ENCODE peak calls at places on chromosomes 12 and 14, in eight cellular contexts. F is astrocyte, S is GM04504, E is NCI-H1092, G is heart left ventricle, A is left ventricle myocardium inferior, Y is A549, I is Daoy. X is an unnamed sample.

GRCh38 chr12:12733118-12733517 is 15.9 kb downstream of the CDKN1B start:
- DNase-seq in F (no peak), S (no peak), E (no peak), Y (no peak), G (no peak), I (no peak), A (no peak), X (no peak)

GRCh38 chr12:10753066-10753465 is 29.9 kb upstream of the YBX3 start:
- DNase-seq in A (no peak), E (no peak), F (peak; percentile 76), I (no peak), S (peak; percentile 25), G (no peak), Y (no peak), X (no peak)

GRCh38 chr14:23629831-23630396 is 6.2 kb upstream of the DHRS2 start:
- DNase-seq in S (no peak), Y (no peak), E (no peak), I (no peak), F (no peak), A (no peak), G (no peak), X (peak; percentile 11)

GRCh38 chr12:53677612-53678133 is 1.8 kb upstream of the ATP5MC2 start:
- DNase-seq in S (no peak), F (no peak), E (no peak), A (no peak), G (no peak), I (no peak), Y (no peak), X (no peak)

GRCh38 chr12:117836476-117836875 is 132.3 kb downstream of the KSR2 start:
- DNase-seq in F (no peak), A (no peak), S (no peak), Y (no peak), I (peak; percentile 43), G (no peak), E (no peak), X (no peak)

GRCh38 chr14:58813745-58814144 is 176.0 kb downstream of the DACT1 start:
- DNase-seq in F (no peak), I (no peak), Y (no peak), G (no peak), E (no peak), A (no peak), S (no peak), X (no peak)

GRCh38 chr14:56949828-56950227 is 139.5 kb upstream of the OTX2 start:
- DNase-seq in I (peak; percentile 72), A (no peak), F (peak; percentile 0), E (no peak), Y (peak; percentile 5), G (no peak), S (no peak), X (no peak)

GRCh38 chr14:104930526-104931322 is 6.0 kb downstream of the PLD4 start:
- DNase-seq in E (no peak), F (no peak), S (no peak), A (peak; percentile 7), I (no peak), Y (no peak), G (peak; percentile 53), X (no peak)

GRCh38 chr12:104718581-104718980 is 239.5 kb downstream of the SLC41A2 start:
- DNase-seq in I (no peak), A (no peak), Y (no peak), F (peak; percentile 54), S (no peak), G (no peak), E (peak; percentile 36), X (no peak)

GRCh38 chr14:74647834-74648361 is 35.9 kb upstream of the LTBP2 start:
- DNase-seq in Y (no peak), F (no peak), A (no peak), E (peak; percentile 7), I (no peak), G (no peak), S (no peak), X (no peak)

GRCh38 chr14:101480747-101481530 is 80.4 kb upstream of the DIO3 start:
- DNase-seq in E (no peak), Y (peak; percentile 98), S (no peak), G (peak; percentile 37), F (peak; percentile 91), I (peak; percentile 84), A (no peak), X (peak; percentile 61)

GRCh38 chr14:50758945-50759344 is 72.0 kb downstream of the NIN start:
- DNase-seq in I (no peak), S (no peak), F (no peak), G (no peak), E (no peak), Y (no peak), A (no peak), X (no peak)

GRCh38 chr12:47801170-47801903 is 18.4 kb downstream of the HDAC7 start:
- DNase-seq in Y (no peak), G (peak; percentile 73), A (peak; percentile 58), F (no peak), I (no peak), E (no peak), S (no peak), X (no peak)

GRCh38 chr12:10097521-10097920 is 1.3 kb downstream of the CLEC1A start:
- DNase-seq in A (no peak), Y (no peak), F (no peak), G (no peak), I (no peak), E (no peak), S (peak; percentile 56), X (no peak)

GRCh38 chr12:112705037-112705632 is 86.4 kb upstream of the RPH3A start:
- DNase-seq in E (no peak), S (no peak), Y (peak; percentile 38), I (peak; percentile 26), A (no peak), F (no peak), G (no peak), X (no peak)

GRCh38 chr14:66216763-66217162 is 269.4 kb upstream of the CCDC196 start:
- DNase-seq in I (no peak), Y (peak; percentile 10), E (no peak), G (no peak), F (no peak), S (no peak), A (no peak), X (no peak)

GRCh38 chr12:113369391-113369790 is 11.0 kb downstream of the PLBD2 start:
- DNase-seq in A (no peak), S (no peak), I (no peak), Y (no peak), F (no peak), E (no peak), G (no peak), X (no peak)

GRCh38 chr12:67449591-67450052 is 180.5 kb downstream of the CAND1 start:
- DNase-seq in E (no peak), A (no peak), I (no peak), Y (no peak), G (no peak), S (no peak), F (no peak), X (no peak)

GRCh38 chr12:76544601-76545261 is 14.8 kb downstream of the OSBPL8 start:
- DNase-seq in A (no peak), G (no peak), E (no peak), I (no peak), F (no peak), Y (no peak), S (no peak), X (no peak)

GRCh38 chr12:126337556-126337955 is 1272.3 kb downstream of the AACS start:
- DNase-seq in F (peak; percentile 94), E (no peak), G (no peak), I (peak; percentile 85), S (peak; percentile 69), Y (no peak), A (no peak), X (no peak)